ENCODE peak calls at places on chromosome 10, in six cellular contexts. One of them, this sample, is unnamed.

GRCh38 chr10:4515711-4516110 is 310.3 kb upstream of the AKR1E2 start:
- DNase-seq in D341Med: no peak
- DNase-seq in nephron progenitor cell: no peak
- DNase-seq in T-helper 2 cell: no peak
- DNase-seq in PC-3: no peak
- DNase-seq in T-helper 1 cell: no peak
- DNase-seq in this sample: no peak

GRCh38 chr10:44811072-44811471 is 100.1 kb upstream of the TMEM72 start:
- DNase-seq in D341Med: no peak
- DNase-seq in T-helper 2 cell: no peak
- DNase-seq in PC-3: no peak
- DNase-seq in nephron progenitor cell: no peak
- DNase-seq in T-helper 1 cell: no peak
- DNase-seq in this sample: peak

GRCh38 chr10:129861776-129862530 is 102.1 kb downstream of the EBF3 start:
- DNase-seq in T-helper 2 cell: no peak
- DNase-seq in nephron progenitor cell: no peak
- DNase-seq in D341Med: no peak
- DNase-seq in PC-3: no peak
- DNase-seq in T-helper 1 cell: no peak
- DNase-seq in this sample: no peak

GRCh38 chr10:100999742-101000601 is at the start of gene LZTS2:
- DNase-seq in T-helper 2 cell: no peak
- DNase-seq in T-helper 1 cell: no peak
- DNase-seq in D341Med: peak
- DNase-seq in PC-3: no peak
- DNase-seq in nephron progenitor cell: peak
- DNase-seq in this sample: peak

GRCh38 chr10:132335189-132336063 is 3.4 kb downstream of the LRRC27 start:
- DNase-seq in T-helper 1 cell: no peak
- DNase-seq in D341Med: no peak
- DNase-seq in T-helper 2 cell: no peak
- DNase-seq in PC-3: no peak
- DNase-seq in nephron progenitor cell: no peak
- DNase-seq in this sample: peak

GRCh38 chr10:104128214-104128613 is 6.2 kb downstream of the SFR1 start:
- DNase-seq in D341Med: no peak
- DNase-seq in T-helper 2 cell: no peak
- DNase-seq in PC-3: peak
- DNase-seq in T-helper 1 cell: no peak
- DNase-seq in nephron progenitor cell: no peak
- DNase-seq in this sample: peak

GRCh38 chr10:43201545-43202131 is 63.4 kb downstream of the CSGALNACT2 start:
- DNase-seq in nephron progenitor cell: peak
- DNase-seq in T-helper 1 cell: no peak
- DNase-seq in PC-3: no peak
- DNase-seq in T-helper 2 cell: no peak
- DNase-seq in D341Med: peak
- DNase-seq in this sample: no peak

GRCh38 chr10:87799860-87800259 is 18.2 kb downstream of the ATAD1 start:
- DNase-seq in PC-3: no peak
- DNase-seq in T-helper 1 cell: no peak
- DNase-seq in nephron progenitor cell: no peak
- DNase-seq in T-helper 2 cell: no peak
- DNase-seq in D341Med: no peak
- DNase-seq in this sample: no peak

GRCh38 chr10:126734957-126735356 is 64.5 kb upstream of the C10orf90 start:
- DNase-seq in D341Med: no peak
- DNase-seq in T-helper 1 cell: no peak
- DNase-seq in T-helper 2 cell: no peak
- DNase-seq in PC-3: no peak
- DNase-seq in nephron progenitor cell: no peak
- DNase-seq in this sample: no peak

GRCh38 chr10:15384154-15384553 is 13.1 kb upstream of the FAM171A1 start:
- DNase-seq in PC-3: peak
- DNase-seq in T-helper 1 cell: no peak
- DNase-seq in D341Med: no peak
- DNase-seq in nephron progenitor cell: no peak
- DNase-seq in T-helper 2 cell: no peak
- DNase-seq in this sample: peak

GRCh38 chr10:18079665-18080295 is 60.4 kb upstream of the CACNB2 start:
- DNase-seq in D341Med: no peak
- DNase-seq in T-helper 2 cell: no peak
- DNase-seq in PC-3: peak
- DNase-seq in nephron progenitor cell: no peak
- DNase-seq in T-helper 1 cell: no peak
- DNase-seq in this sample: no peak

GRCh38 chr10:89645742-89646172 is 715 bp upstream of the PANK1 start:
- DNase-seq in nephron progenitor cell: no peak
- DNase-seq in PC-3: no peak
- DNase-seq in T-helper 1 cell: no peak
- DNase-seq in D341Med: no peak
- DNase-seq in T-helper 2 cell: no peak
- DNase-seq in this sample: no peak

GRCh38 chr10:9922123-9922685 is 1095.5 kb upstream of the CELF2 start:
- DNase-seq in nephron progenitor cell: no peak
- DNase-seq in T-helper 1 cell: no peak
- DNase-seq in PC-3: no peak
- DNase-seq in D341Med: no peak
- DNase-seq in T-helper 2 cell: no peak
- DNase-seq in this sample: no peak

GRCh38 chr10:100355069-100355468 is 8.0 kb downstream of the SCD start:
- DNase-seq in nephron progenitor cell: no peak
- DNase-seq in T-helper 1 cell: no peak
- DNase-seq in PC-3: no peak
- DNase-seq in D341Med: no peak
- DNase-seq in T-helper 2 cell: no peak
- DNase-seq in this sample: no peak

GRCh38 chr10:132654708-132655661 is 117.4 kb downstream of the INPP5A start:
- DNase-seq in T-helper 2 cell: peak
- DNase-seq in PC-3: peak
- DNase-seq in nephron progenitor cell: peak
- DNase-seq in T-helper 1 cell: peak
- DNase-seq in D341Med: peak
- DNase-seq in this sample: peak

GRCh38 chr10:103855424-103855823 is at the start of gene SH3PXD2A:
- DNase-seq in nephron progenitor cell: peak
- DNase-seq in PC-3: peak
- DNase-seq in T-helper 1 cell: peak
- DNase-seq in D341Med: peak
- DNase-seq in T-helper 2 cell: peak
- DNase-seq in this sample: no peak

GRCh38 chr10:130567436-130567835 is 431.2 kb downstream of the GLRX3 start:
- DNase-seq in T-helper 1 cell: no peak
- DNase-seq in PC-3: no peak
- DNase-seq in T-helper 2 cell: no peak
- DNase-seq in D341Med: no peak
- DNase-seq in nephron progenitor cell: no peak
- DNase-seq in this sample: no peak

GRCh38 chr10:102641398-102641797 is 2.9 kb upstream of the TRIM8 start:
- DNase-seq in T-helper 1 cell: no peak
- DNase-seq in nephron progenitor cell: no peak
- DNase-seq in PC-3: no peak
- DNase-seq in D341Med: no peak
- DNase-seq in T-helper 2 cell: no peak
- DNase-seq in this sample: no peak

GRCh38 chr10:34187201-34187600 is 627.9 kb downstream of the PARD3 start:
- DNase-seq in T-helper 2 cell: no peak
- DNase-seq in T-helper 1 cell: no peak
- DNase-seq in PC-3: no peak
- DNase-seq in nephron progenitor cell: no peak
- DNase-seq in D341Med: no peak
- DNase-seq in this sample: peak

GRCh38 chr10:119343001-119343601 is 135.7 kb downstream of the GRK5 start:
- DNase-seq in T-helper 1 cell: no peak
- DNase-seq in T-helper 2 cell: no peak
- DNase-seq in PC-3: no peak
- DNase-seq in D341Med: no peak
- DNase-seq in nephron progenitor cell: no peak
- DNase-seq in this sample: no peak

GRCh38 chr10:119973261-119973660 is 80.7 kb downstream of the SEC23IP start:
- DNase-seq in PC-3: peak
- DNase-seq in nephron progenitor cell: no peak
- DNase-seq in T-helper 1 cell: no peak
- DNase-seq in T-helper 2 cell: no peak
- DNase-seq in D341Med: no peak
- DNase-seq in this sample: peak

This sample was measured in HT1080.